ENCODE peak calls at places on chromosome X, in seven cellular contexts. V is tibial nerve, M is HCT116, K is sigmoid colon, B is stomach, U is ovary, Z is breast epithelium. I is an unnamed sample. For H3K4me1 and H3K36me3, the result is how much of the 10 kb centered on the place peaks cover.

GRCh38 chrX:46601283-46601682 is 27.7 kb downstream of the CHST7 start:
- DNase-seq in U (no peak), V (no peak), B (no peak), M (no peak), Z (peak), K (no peak), I (no peak)

GRCh38 chrX:12984629-12985303 is 9.9 kb downstream of the TMSB4X start:
- DNase-seq in V (no peak), M (peak), K (no peak), B (peak), U (no peak), Z (peak), I (no peak)

GRCh38 chrX:149004936-149005335 is 500.2 kb downstream of the IDS start:
- DNase-seq in U (no peak), K (no peak), V (no peak), B (no peak), M (no peak), Z (no peak), I (no peak)

GRCh38 chrX:150100261-150100660 is 162.0 kb upstream of the EOLA2 start:
- DNase-seq in V (no peak), K (no peak), M (no peak), U (no peak), Z (no peak), B (no peak), I (no peak)

GRCh38 chrX:119410027-119410819 is 11.1 kb downstream of the SLC25A43 start:
- DNase-seq in U (peak), B (peak), M (peak), Z (peak), K (peak), V (peak), I (peak)

GRCh38 chrX:120365968-120366367 is 4.1 kb downstream of the ATP1B4 start:
- DNase-seq in M (no peak), U (no peak), V (no peak), B (no peak), Z (no peak), K (no peak), I (no peak)

GRCh38 chrX:24229967-24230366 is 80.4 kb downstream of the ZFX start:
- DNase-seq in U (no peak), M (no peak), Z (no peak), V (no peak), B (no peak), K (no peak), I (no peak)

GRCh38 chrX:107135076-107135964 is 16.7 kb upstream of the RBM41 start:
- DNase-seq in B (no peak), M (peak), Z (no peak), V (no peak), K (no peak), U (no peak), I (no peak)

GRCh38 chrX:115344885-115345653 is 55.6 kb downstream of the LUZP4 start:
- DNase-seq in M (peak), Z (peak), K (peak), U (peak), V (peak), B (peak), I (peak)

GRCh38 chrX:74383611-74384010 is 37.7 kb upstream of the SLC16A2 start:
- DNase-seq in B (peak), K (no peak), V (peak), M (peak), U (peak), Z (no peak), I (no peak)

GRCh38 chrX:15816886-15817285 is 26.6 kb downstream of the ZRSR2 start:
- DNase-seq in M (no peak), Z (no peak), K (no peak), B (no peak), V (no peak), U (no peak), I (no peak)

GRCh38 chrX:87664381-87664780 is 146.8 kb downstream of the KLHL4 start:
- DNase-seq in K (no peak), V (no peak), U (no peak), B (no peak), Z (no peak), M (no peak), I (no peak)

GRCh38 chrX:71366674-71367256 is 608 bp downstream of the TAF1 start:
- DNase-seq in Z (no peak), M (no peak), V (no peak), K (no peak), B (no peak), U (no peak), I (peak)

GRCh38 chrX:1316527-1316926 is 20.1 kb upstream of the IL3RA start:
- DNase-seq in B (peak), Z (peak), V (peak), U (no peak), K (peak), M (no peak), I (peak)

GRCh38 chrX:96183843-96184242 is 500.8 kb upstream of the DIAPH2 start:
- DNase-seq in V (peak), K (no peak), M (no peak), Z (no peak), B (no peak), U (no peak), I (no peak)

GRCh38 chrX:25206761-25207160 is 191.0 kb upstream of the ARX start:
- DNase-seq in Z (no peak), U (no peak), M (no peak), B (no peak), K (no peak), V (no peak), I (no peak)

GRCh38 chrX:121876316-121876715 is 828.9 kb downstream of the GLUD2 start:
- DNase-seq in Z (no peak), M (no peak), B (no peak), V (no peak), U (no peak), K (no peak), I (no peak)

GRCh38 chrX:110402091-110402854 is 43.6 kb downstream of the RTL9 start:
- DNase-seq in B (no peak), V (peak), U (peak), M (no peak), K (peak), Z (peak), I (no peak)

GRCh38 chrX:108019382-108019857 is 25.4 kb upstream of the VSIG1 start:
- DNase-seq in M (no peak), B (no peak), Z (no peak), U (no peak), V (no peak), K (no peak), I (no peak)

DNA sequence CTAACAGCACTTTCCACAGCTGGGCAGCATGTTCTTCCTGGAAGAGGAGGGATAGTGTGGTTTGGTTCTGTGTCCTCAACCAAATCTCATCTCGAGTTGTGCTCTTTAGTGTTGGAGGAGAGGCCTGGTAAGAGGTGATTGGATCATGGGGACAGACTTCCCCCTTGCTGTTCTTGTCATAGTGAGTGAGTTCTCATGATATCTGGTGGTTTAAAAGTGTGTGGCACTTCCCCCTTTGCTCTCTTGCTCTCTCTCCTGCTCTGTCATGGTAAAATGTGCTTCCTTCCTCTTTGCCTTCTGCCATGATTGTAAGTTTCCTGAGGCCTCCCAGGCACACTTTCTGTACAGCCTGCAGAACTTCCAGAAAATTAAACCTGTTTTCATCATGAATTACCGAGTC is 133.7 kb upstream of the NDP start:
- DNase-seq in K (no peak), Z (no peak), M (no peak), V (no peak), U (no peak), B (no peak), I (no peak)
- H3K4me1 ChIP-seq in K (under half), Z (under half), M (under half), V (under half), U (under half), B (under half), I (under half)

DNA sequence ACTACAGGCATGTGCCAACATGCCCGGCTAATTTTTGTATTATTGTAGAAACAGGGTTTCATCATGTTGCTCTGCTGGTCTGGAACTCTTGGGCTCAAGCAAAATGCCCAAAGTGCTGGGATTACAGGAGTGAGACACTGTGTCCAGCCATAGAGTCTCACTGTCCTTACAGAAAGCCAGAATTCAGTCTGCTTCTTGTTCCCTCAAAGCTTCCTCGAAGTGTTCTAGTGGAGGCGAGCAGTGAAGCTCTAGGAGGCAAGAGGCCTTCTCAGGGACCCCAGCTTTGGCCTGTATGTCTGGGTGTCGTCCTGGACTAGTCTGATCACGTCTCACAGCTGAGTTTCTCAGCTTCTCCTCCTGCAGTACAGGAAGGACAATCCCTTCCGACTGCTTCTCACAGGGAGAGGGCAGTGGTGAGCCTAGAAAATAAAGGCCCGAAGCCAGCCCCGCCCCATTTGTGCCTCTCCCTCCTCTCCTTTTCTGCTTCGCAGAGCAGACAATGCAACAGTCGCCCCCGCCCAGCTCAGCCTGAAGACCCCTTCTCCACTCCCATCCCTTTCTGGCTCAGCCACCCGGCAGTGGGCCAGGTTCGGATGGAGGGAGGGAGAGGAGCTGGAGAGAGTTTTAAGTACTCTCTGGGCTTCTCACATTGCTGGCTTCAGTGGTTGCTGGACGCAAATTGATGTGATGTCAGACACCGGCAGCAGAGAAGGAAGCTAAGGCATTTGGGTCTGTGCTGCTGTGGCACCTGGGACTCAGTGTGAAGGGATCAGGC is 11.1 kb upstream of the FAM3A start:
- DNase-seq in K (peak), M (peak), U (peak), B (peak), Z (peak), V (peak), I (peak)
- TF ChIP-seq POLR2A in K (no peak), M (no peak), U (no peak), B (no peak), Z (no peak), V (peak), I (no peak)

GRCh38 chrX:288561-288991 is 7.4 kb downstream of the PLCXD1 start:
- DNase-seq in V (no peak), Z (no peak), K (peak), U (no peak), B (no peak), M (no peak), I (no peak)
- H3K36me3 ChIP-seq in V (half or more), Z (under half), K (under half), U (under half), B (half or more), M (under half), I (half or more)

GRCh38 chrX:19864736-19865135 is 22.7 kb downstream of the SH3KBP1 start:
- DNase-seq in K (no peak), U (no peak), Z (no peak), B (no peak), M (no peak), V (no peak), I (peak)

GRCh38 chrX:19865567-19866363 is 21.6 kb downstream of the SH3KBP1 start:
- DNase-seq in V (peak), Z (no peak), U (no peak), K (no peak), M (no peak), B (no peak), I (no peak)

GRCh38 chrX:19860571-19860970 is 26.8 kb downstream of the SH3KBP1 start:
- DNase-seq in U (no peak), B (no peak), M (no peak), V (no peak), K (no peak), Z (no peak), I (no peak)

GRCh38 chrX:19862634-19863236 is 24.7 kb downstream of the SH3KBP1 start:
- DNase-seq in U (no peak), B (no peak), M (no peak), V (no peak), K (no peak), Z (no peak), I (no peak)

DNA sequence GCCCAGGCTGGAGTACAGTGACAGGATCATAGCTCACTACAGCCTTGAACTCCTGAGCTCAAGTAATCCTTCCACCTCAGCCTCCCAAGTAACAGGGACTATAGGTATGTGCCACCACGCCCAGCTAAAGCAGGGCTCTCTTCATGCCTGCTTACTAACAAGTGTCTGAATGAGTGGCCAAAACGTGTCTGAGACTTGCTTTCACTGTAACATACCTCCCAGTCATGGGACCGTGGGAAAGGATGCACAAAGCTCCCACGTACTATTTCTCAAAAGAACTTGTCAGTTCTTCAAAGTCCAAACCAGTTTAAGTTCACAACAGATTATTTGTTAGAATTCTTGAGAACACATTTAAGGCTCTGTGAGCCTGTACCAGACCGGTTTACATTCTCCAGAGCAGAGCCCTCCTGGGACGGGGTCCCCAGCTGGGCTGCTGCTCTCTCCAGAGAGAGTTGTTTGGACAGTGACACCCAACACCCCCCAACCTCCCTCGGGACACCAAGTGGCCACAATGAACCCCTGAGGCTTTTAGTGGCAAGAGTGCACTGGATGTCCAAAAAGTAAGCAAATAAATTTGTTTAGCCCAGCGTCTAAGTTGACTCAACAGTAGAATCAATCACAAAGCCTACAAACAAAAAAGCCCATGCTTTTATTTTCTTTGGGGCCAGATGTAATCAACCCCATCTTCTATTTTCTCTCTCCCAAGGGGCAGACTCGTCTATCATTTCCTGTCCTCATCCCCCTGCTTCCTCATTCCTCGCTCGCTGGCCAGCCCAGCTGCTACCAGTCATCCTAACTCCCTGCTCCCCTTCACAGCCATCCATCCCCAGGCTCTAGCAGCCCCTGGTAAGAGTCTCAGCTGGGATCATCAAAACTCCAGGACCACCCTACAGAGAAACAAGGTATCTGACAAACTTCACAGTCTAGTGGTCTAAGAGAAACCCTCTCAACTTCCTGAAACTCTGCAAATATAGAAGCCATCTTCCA is 23.9 kb downstream of the SH3KBP1 start:
- DNase-seq in U (no peak), V (no peak), B (no peak), M (no peak), Z (no peak), K (no peak), I (no peak)
- H3K4me1 ChIP-seq in U (under half), V (under half), B (under half), M (under half), Z (under half), K (under half), I (under half)

GRCh38 chrX:10972731-10973130 is 138.4 kb upstream of the HCCS start:
- DNase-seq in K (no peak), U (no peak), V (no peak), B (no peak), Z (no peak), M (no peak), I (no peak)

GRCh38 chrX:10966057-10966456 is 145.1 kb upstream of the HCCS start:
- DNase-seq in K (no peak), U (no peak), V (no peak), B (no peak), M (no peak), Z (no peak), I (no peak)

GRCh38 chrX:10971759-10972158 is 139.4 kb upstream of the HCCS start:
- DNase-seq in M (no peak), U (no peak), Z (no peak), B (no peak), K (no peak), V (no peak), I (no peak)

GRCh38 chrX:10974920-10975319 is 136.2 kb upstream of the HCCS start:
- DNase-seq in B (no peak), U (no peak), Z (no peak), M (no peak), V (no peak), K (no peak), I (no peak)

DNA sequence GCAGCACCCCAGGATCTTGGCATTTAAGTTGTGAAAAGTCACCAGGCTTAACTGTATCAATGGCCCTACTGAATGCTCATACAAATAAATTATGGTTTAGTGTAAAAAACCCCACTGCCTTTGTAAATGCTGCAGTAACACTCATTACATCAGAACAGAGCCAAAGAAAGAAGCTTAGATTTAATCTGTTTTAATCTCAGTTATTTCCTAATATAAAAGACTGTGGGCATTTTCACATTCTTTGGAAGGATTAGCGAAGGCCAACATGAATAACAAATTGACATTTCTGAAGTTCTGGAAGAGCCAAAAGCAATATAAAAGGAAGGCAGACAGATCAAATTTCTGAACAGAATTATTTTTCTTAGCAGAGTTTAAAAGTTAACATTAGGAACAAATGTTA is 140.0 kb upstream of the HCCS start:
- DNase-seq in M (no peak), U (no peak), B (no peak), Z (no peak), K (no peak), V (no peak), I (no peak)
- TF ChIP-seq POLR2A in M (no peak), U (no peak), B (no peak), Z (no peak), K (no peak), V (no peak), I (no peak)

I was measured in Peyer's patch.